ENCODE peak calls at places on chromosomes 3 and 15, in six cellular contexts. F, K, Q, D, J and L are unnamed samples.

GRCh38 chr15:60972301-60972700 is 256.8 kb downstream of the RORA start:
- DNase-seq in F (peak), K (peak), Q (no peak), D (no peak), J (no peak), L (peak)

GRCh38 chr3:38102073-38102844 is 34.7 kb downstream of the ACAA1 start:
- DNase-seq in F (no peak), K (no peak), Q (no peak), D (no peak), J (no peak), L (no peak)

GRCh38 chr15:82540055-82540983 is at the start of gene RPS17:
- DNase-seq in F (peak), K (peak), Q (peak), D (peak), J (peak), L (peak)

GRCh38 chr3:71087109-71088018 is 496.2 kb downstream of the FOXP1 start:
- DNase-seq in F (peak), K (peak), Q (no peak), D (peak), J (no peak), L (peak)

GRCh38 chr15:29055876-29056275 is 170.1 kb downstream of the APBA2 start:
- DNase-seq in F (no peak), K (no peak), Q (no peak), D (no peak), J (no peak), L (no peak)

GRCh38 chr15:69032703-69033373 is 18.3 kb downstream of the NOX5 start:
- DNase-seq in F (no peak), K (no peak), Q (no peak), D (no peak), J (no peak), L (no peak)

GRCh38 chr3:17372811-17373210 is 369.6 kb downstream of the TBC1D5 start:
- DNase-seq in F (peak), K (no peak), Q (no peak), D (no peak), J (no peak), L (peak)

GRCh38 chr3:135159848-135160247 is 364.8 kb downstream of the EPHB1 start:
- DNase-seq in F (no peak), K (no peak), Q (no peak), D (no peak), J (no peak), L (no peak)

GRCh38 chr3:191959876-191960418 is 499.0 kb downstream of the PYDC2 start:
- DNase-seq in F (no peak), K (no peak), Q (no peak), D (no peak), J (no peak), L (peak)

GRCh38 chr15:48584090-48584831 is 61.2 kb downstream of the FBN1 start:
- DNase-seq in F (no peak), K (no peak), Q (no peak), D (no peak), J (no peak), L (no peak)

GRCh38 chr3:193997228-193998192 is 138.4 kb upstream of the HES1 start:
- DNase-seq in F (no peak), K (no peak), Q (no peak), D (no peak), J (no peak), L (no peak)

GRCh38 chr3:59709702-59710555 is 660.1 kb upstream of the CFAP20DC start:
- DNase-seq in F (no peak), K (no peak), Q (no peak), D (no peak), J (no peak), L (no peak)

GRCh38 chr3:99823723-99824711 is 6.4 kb downstream of the CMSS1 start:
- DNase-seq in F (no peak), K (no peak), Q (no peak), D (no peak), J (no peak), L (no peak)

GRCh38 chr3:143287403-143287802 is 167.8 kb downstream of the CHST2 start:
- DNase-seq in F (no peak), K (no peak), Q (no peak), D (no peak), J (no peak), L (peak)

GRCh38 chr3:197339841-197340520 is 41.6 kb upstream of the DLG1 start:
- DNase-seq in F (no peak), K (peak), Q (no peak), D (no peak), J (no peak), L (peak)

GRCh38 chr3:14829811-14830210 is 11.0 kb downstream of the FGD5 start:
- DNase-seq in F (no peak), K (no peak), Q (no peak), D (no peak), J (no peak), L (no peak)

GRCh38 chr3:46929324-46929723 is 47.2 kb downstream of the CCDC12 start:
- DNase-seq in F (no peak), K (no peak), Q (peak), D (no peak), J (no peak), L (no peak)

GRCh38 chr3:134559591-134559990 is 73.7 kb downstream of the CEP63 start:
- DNase-seq in F (no peak), K (no peak), Q (no peak), D (no peak), J (no peak), L (no peak)

GRCh38 chr3:148856404-148856803 is 8.7 kb upstream of the CPA3 start:
- DNase-seq in F (peak), K (no peak), Q (no peak), D (no peak), J (no peak), L (no peak)

GRCh38 chr3:73664389-73664788 is 39.6 kb upstream of the PDZRN3 start:
- DNase-seq in F (no peak), K (no peak), Q (no peak), D (no peak), J (no peak), L (no peak)

GRCh38 chr3:13653631-13654279 is 104.8 kb downstream of the FBLN2 start:
- DNase-seq in F (no peak), K (no peak), Q (no peak), D (no peak), J (no peak), L (no peak)

GRCh38 chr3:182910939-182911781 is 69.2 kb downstream of the DCUN1D1 start:
- DNase-seq in F (no peak), K (no peak), Q (no peak), D (no peak), J (no peak), L (no peak)

GRCh38 chr3:58266577-58266976 is 29.0 kb downstream of the ABHD6 start:
- DNase-seq in F (peak), K (no peak), Q (no peak), D (no peak), J (no peak), L (peak)

GRCh38 chr3:13801361-13802214 is 78.3 kb downstream of the WNT7A start:
- DNase-seq in F (no peak), K (no peak), Q (no peak), D (no peak), J (no peak), L (no peak)

GRCh38 chr3:29420106-29420505 is 139.2 kb downstream of the RBMS3 start:
- DNase-seq in F (no peak), K (no peak), Q (no peak), D (no peak), J (no peak), L (no peak)

GRCh38 chr15:84582583-84583157 is 18.1 kb upstream of the ZSCAN2 start:
- DNase-seq in F (no peak), K (no peak), Q (no peak), D (no peak), J (no peak), L (no peak)

GRCh38 chr15:34359416-34359815 is 7.6 kb downstream of the LPCAT4 start:
- DNase-seq in F (no peak), K (no peak), Q (no peak), D (peak), J (no peak), L (no peak)

GRCh38 chr3:48125026-48125704 is 63.1 kb downstream of the CDC25A start:
- DNase-seq in F (no peak), K (peak), Q (peak), D (no peak), J (no peak), L (peak)

GRCh38 chr3:150145659-150146058 is 175.0 kb upstream of the PFN2 start:
- DNase-seq in F (peak), K (peak), Q (no peak), D (no peak), J (no peak), L (peak)

GRCh38 chr15:35014265-35014664 is 26.2 kb upstream of the ZNF770 start:
- DNase-seq in F (no peak), K (no peak), Q (no peak), D (no peak), J (no peak), L (peak)

GRCh38 chr15:26298666-26299065 is 435.5 kb upstream of the ATP10A start:
- DNase-seq in F (no peak), K (no peak), Q (no peak), D (no peak), J (no peak), L (no peak)

GRCh38 chr3:48660800-48661400 is 1.8 kb downstream of the CELSR3 start:
- DNase-seq in F (no peak), K (no peak), Q (no peak), D (no peak), J (no peak), L (no peak)

GRCh38 chr3:171753025-171753472 is 57.2 kb downstream of the PLD1 start:
- DNase-seq in F (peak), K (no peak), Q (no peak), D (no peak), J (no peak), L (peak)

GRCh38 chr3:139574026-139574947 is 34.7 kb upstream of the RBP1 start:
- DNase-seq in F (no peak), K (no peak), Q (peak), D (no peak), J (no peak), L (peak)